ENCODE peak calls at places on chromosomes 11 and 22, in eight cellular contexts. W is H9; P is amniotic stem cell; F is CD8-positive, alpha-beta memory T cell; N is colonic mucosa; Y is stimulated activated CD8-positive, alpha-beta memory T cell treated with anti-CD3 and anti-CD28 coated beads, Interleukin-4, amount 100 ng/mL, for 4 hours; Z is NCI-H524; I is activated naive CD8-positive, alpha-beta T cell treated with anti-CD3 and anti-CD28 coated beads, Interleukin-2, amount 50 U/mL, for 24 hours. B is an unnamed sample.

GRCh38 chr22:32476804-32477203 is 2.2 kb downstream of the FBXO7 start:
- DNase-seq in I (no peak), Z (no peak), Y (no peak), W (no peak), P (no peak), F (no peak), N (no peak), B (no peak)

GRCh38 chr11:1222491-1223345 is at the start of gene MUC5B:
- DNase-seq in P (no peak), F (peak), I (no peak), W (peak), Y (no peak), N (peak), Z (no peak), B (no peak)

GRCh38 chr11:32705309-32706033 is 89.0 kb downstream of the CCDC73 start:
- DNase-seq in P (no peak), W (no peak), Z (no peak), Y (no peak), F (no peak), I (no peak), N (no peak), B (no peak)

GRCh38 chr11:34492806-34493414 is 20.7 kb downstream of the ELF5 start:
- DNase-seq in P (no peak), W (peak), Z (peak), N (peak), Y (no peak), F (no peak), I (peak), B (peak)

GRCh38 chr11:67240575-67241389 is 25.5 kb upstream of the GRK2 start:
- DNase-seq in W (peak), Z (peak), P (peak), Y (peak), I (peak), N (peak), F (peak), B (peak)

GRCh38 chr22:37383342-37383741 is 43.9 kb downstream of the ELFN2 start:
- DNase-seq in F (no peak), I (no peak), Y (no peak), Z (peak), N (no peak), P (no peak), W (no peak), B (no peak)

GRCh38 chr22:44931077-44931540 is 78.7 kb downstream of the PHF21B start:
- DNase-seq in I (no peak), N (no peak), W (no peak), Y (no peak), P (no peak), Z (no peak), F (no peak), B (no peak)

GRCh38 chr11:8258289-8258688 is 5.4 kb downstream of the LMO1 start:
- DNase-seq in N (no peak), Y (no peak), I (no peak), F (no peak), P (no peak), W (peak), Z (peak), B (no peak)

GRCh38 chr22:49768961-49769690 is 58.5 kb downstream of the BRD1 start:
- DNase-seq in N (no peak), Z (peak), P (no peak), W (no peak), F (peak), I (no peak), Y (no peak), B (no peak)

GRCh38 chr11:73072935-73073481 is 69.1 kb downstream of the FCHSD2 start:
- DNase-seq in F (no peak), N (peak), Y (no peak), W (no peak), P (no peak), I (no peak), Z (no peak), B (no peak)

GRCh38 chr11:6333112-6333511 is 12.8 kb upstream of the CAVIN3 start:
- DNase-seq in N (no peak), Z (peak), P (no peak), F (no peak), I (no peak), Y (no peak), W (no peak), B (no peak)

GRCh38 chr11:12287374-12288211 is 89.8 kb upstream of the PARVA start:
- DNase-seq in N (peak), Y (no peak), I (no peak), Z (peak), W (peak), F (peak), P (peak), B (no peak)